ENCODE peak calls at places on chromosomes 7 and 10, in six cellular contexts. K is kidney, A is ovary, P is caudate nucleus, N is psoas muscle, R is brain microvascular endothelial cell. Z is an unnamed sample.

GRCh38 chr7:93194368-93194767 is 31.9 kb downstream of the HEPACAM2 start:
- DNase-seq in K (no peak), N (no peak), P (no peak), A (no peak), R (peak), Z (no peak)

GRCh38 chr10:23754179-23754578 is 315.3 kb downstream of the OTUD1 start:
- DNase-seq in R (no peak), N (no peak), A (no peak), P (no peak), K (no peak), Z (no peak)

GRCh38 chr10:80412521-80412920 is 4.2 kb downstream of the PRXL2A start:
- DNase-seq in R (no peak), N (no peak), K (no peak), P (no peak), A (no peak), Z (no peak)

GRCh38 chr7:2445898-2446555 is 30.2 kb downstream of the GRIFIN start:
- DNase-seq in N (no peak), K (peak), R (no peak), P (no peak), A (no peak), Z (peak)

GRCh38 chr7:92615861-92616260 is 25.7 kb upstream of the FAM133B start:
- DNase-seq in P (no peak), N (no peak), K (no peak), A (no peak), R (no peak), Z (no peak)

GRCh38 chr7:140127360-140128127 is 49.2 kb downstream of the KDM7A start:
- DNase-seq in R (no peak), N (no peak), A (no peak), P (no peak), K (no peak), Z (no peak)

GRCh38 chr7:130912086-130912909 is 178.3 kb upstream of the KLF14 start:
- DNase-seq in R (no peak), N (no peak), P (no peak), A (no peak), K (no peak), Z (no peak)

GRCh38 chr7:55100172-55100961 is 81.5 kb downstream of the EGFR start:
- DNase-seq in N (peak), K (peak), R (no peak), A (peak), P (no peak), Z (no peak)

GRCh38 chr10:34078798-34079470 is 736.2 kb downstream of the PARD3 start:
- DNase-seq in N (peak), R (peak), A (peak), P (no peak), K (peak), Z (no peak)

GRCh38 chr7:40571796-40572195 is 437.0 kb downstream of the SUGCT start:
- DNase-seq in K (no peak), R (peak), P (no peak), A (no peak), N (no peak), Z (no peak)

GRCh38 chr10:36446873-36447272 is 678.5 kb upstream of the ANKRD30A start:
- DNase-seq in K (peak), P (no peak), N (no peak), A (no peak), R (no peak), Z (no peak)

GRCh38 chr10:69360485-69361302 is 56.0 kb downstream of the TACR2 start:
- DNase-seq in K (no peak), N (peak), R (peak), P (no peak), A (peak), Z (no peak)

GRCh38 chr10:101623528-101623927 is 35.4 kb downstream of the DPCD start:
- DNase-seq in R (no peak), N (no peak), K (no peak), A (no peak), P (no peak), Z (no peak)

GRCh38 chr10:26839966-26840627 is 20.7 kb downstream of the ABI1 start:
- DNase-seq in K (no peak), R (no peak), A (no peak), P (no peak), N (no peak), Z (no peak)

GRCh38 chr7:16646427-16647081 is 573 bp downstream of the BZW2 start:
- DNase-seq in R (no peak), P (no peak), N (no peak), K (no peak), A (no peak), Z (peak)

DNA sequence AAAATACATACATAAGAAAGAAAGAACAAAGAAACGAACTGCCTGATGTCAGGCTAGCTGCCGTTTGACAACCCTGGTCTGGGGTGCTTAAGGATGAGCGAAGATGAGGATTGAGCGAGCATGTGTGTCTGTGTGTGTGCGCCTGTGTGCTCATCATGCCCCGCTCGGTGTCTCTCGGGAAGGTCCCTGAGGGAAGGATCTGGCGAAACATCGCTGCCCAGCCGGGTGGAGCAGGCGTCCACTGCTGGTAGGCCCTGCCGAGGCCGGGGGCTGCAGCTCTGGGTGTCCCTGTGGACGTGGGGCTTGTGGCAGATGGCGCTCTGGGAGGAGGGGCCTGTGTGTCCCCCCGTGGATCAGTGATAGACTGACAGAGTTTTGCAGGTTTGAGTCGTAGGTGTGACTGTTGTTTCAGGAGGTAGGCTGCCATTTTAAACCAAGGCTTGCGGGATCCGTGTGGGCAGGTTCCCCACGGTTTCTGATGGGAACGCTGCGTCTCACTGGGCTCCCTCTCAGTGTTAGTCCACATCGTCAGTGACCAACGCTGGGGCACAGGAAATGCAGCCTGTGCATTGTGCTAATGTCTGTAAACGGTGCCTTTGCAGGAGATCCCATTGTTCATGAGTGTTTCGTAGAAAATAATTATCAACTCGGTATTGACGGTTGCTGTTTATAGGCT is 5.9 kb upstream of the SUN1 start:
- DNase-seq in R (no peak), A (no peak), P (no peak), N (no peak), K (peak), Z (no peak)
- H3K27ac ChIP-seq in R (no peak), A (no peak), P (no peak), N (peak), K (peak), Z (no peak)

DNA sequence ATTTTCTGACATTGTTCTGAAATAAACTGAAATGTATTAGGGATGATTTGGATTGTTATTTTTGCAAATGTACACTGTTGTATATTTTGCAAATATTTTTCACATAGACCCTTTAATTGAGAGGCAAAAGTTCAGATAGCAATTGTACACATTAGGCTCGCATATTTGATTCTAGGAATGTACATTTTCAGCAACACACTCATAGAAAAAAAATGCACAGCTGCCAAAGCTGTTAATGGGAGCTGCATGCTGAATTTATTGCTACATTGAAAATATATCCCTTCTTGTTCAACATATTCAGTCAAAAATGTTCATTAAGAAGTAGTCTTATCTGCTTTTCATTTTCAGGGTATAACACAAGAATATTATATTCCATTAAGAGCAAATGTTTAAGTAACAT is 512.9 kb downstream of the ATRNL1 start:
- DNase-seq in A (no peak), R (peak), P (no peak), K (no peak), N (no peak), Z (no peak)
- H3K27ac ChIP-seq in A (no peak), R (no peak), P (no peak), K (no peak), N (no peak), Z (no peak)

DNA sequence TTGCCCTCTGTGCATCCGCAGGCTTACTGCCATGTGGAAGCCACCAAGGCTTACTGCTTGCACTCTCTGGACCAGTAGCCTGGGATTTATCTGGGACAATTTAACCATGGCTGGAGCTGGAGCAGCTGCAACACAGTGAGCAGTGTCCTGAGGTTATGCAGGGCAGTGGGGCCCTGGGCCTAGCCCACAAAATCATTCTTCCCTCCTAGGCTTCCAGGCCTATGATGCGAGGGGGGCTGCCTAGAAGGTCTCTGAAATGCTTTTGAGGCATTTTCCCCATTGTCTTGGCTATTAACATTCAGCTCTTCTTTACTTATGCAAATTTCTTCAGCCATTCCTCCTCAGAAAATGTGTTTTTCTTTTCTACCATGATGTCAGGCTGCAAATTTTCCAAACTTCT is 313.6 kb upstream of the CDC14C start:
- DNase-seq in N (no peak), R (no peak), K (no peak), A (no peak), P (no peak), Z (no peak)
- H3K27ac ChIP-seq in N (no peak), R (no peak), K (no peak), A (no peak), P (no peak), Z (no peak)

GRCh38 chr7:25970381-25970780 is 181.6 kb upstream of the NFE2L3 start:
- DNase-seq in R (no peak), A (no peak), K (no peak), P (no peak), N (no peak), Z (no peak)

GRCh38 chr7:25965405-25966123 is 186.4 kb upstream of the NFE2L3 start:
- DNase-seq in A (no peak), P (no peak), R (peak), K (no peak), N (no peak), Z (no peak)

GRCh38 chr7:25966469-25966868 is 185.5 kb upstream of the NFE2L3 start:
- DNase-seq in A (no peak), R (no peak), P (no peak), K (no peak), N (no peak), Z (no peak)

GRCh38 chr7:25968205-25968993 is 183.6 kb upstream of the NFE2L3 start:
- DNase-seq in K (no peak), R (no peak), P (no peak), A (no peak), N (no peak), Z (no peak)

DNA sequence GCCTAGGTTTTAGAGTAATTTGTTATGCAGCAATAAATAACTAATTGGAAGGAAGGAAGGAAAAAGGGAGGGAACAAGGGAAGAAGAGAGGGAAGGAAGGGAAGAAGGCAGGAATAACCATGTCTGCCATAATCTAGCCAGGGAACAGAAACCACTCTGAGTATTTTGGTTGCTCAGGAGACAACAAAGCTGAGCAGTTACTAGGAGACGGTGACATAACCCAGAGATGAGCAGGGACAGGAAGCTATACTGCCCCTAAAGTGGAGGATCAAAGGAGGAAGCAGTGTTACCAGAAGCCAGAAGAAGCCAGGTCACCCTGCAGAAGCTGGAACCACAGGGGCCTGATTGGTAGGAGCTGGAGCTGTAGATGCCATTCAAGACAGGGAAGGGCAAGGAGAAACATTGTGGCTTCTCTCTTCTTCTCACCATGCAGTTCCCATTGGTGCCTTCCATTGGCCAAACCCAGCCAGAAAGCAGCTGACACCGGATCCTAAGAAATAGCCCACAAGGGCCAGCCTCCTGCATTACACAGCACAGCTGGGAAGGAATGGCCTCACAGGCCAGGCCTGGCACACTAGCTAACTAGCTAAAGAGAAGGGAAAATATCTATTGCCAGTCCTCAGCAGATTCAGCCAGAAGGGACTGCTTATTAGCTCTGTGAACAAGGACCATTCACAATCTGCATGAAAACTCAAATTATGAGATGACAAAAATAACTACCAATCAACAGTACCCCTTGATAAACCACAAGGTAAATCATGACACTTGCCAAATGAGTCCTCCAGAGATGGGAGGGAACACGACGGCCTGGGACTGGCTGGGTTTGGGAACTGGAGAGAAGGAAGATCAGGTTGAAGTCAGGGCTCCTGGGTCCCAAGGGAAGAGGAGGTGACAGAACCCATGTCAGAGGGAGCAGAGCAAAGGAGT is 184.5 kb upstream of the NFE2L3 start:
- DNase-seq in K (no peak), P (no peak), R (no peak), A (no peak), N (no peak), Z (no peak)
- H3K27ac ChIP-seq in K (no peak), P (no peak), R (no peak), A (no peak), N (no peak), Z (no peak)